ENCODE peak calls at places on chromosomes 5 and 9, in nine cellular contexts. A is CD4-positive, CD25-positive, alpha-beta regulatory T cell; Q is stimulated activated CD4-positive, alpha-beta T cell treated with anti-CD3 and anti-CD28 coated beads, Interleukin-15, amount 100 ng/mL, for 1 hour; H is LHCN-M2; T is T-cell; O is left kidney; V is WERI-Rb-1; J is T1000; P is T follicular helper cell. M is an unnamed sample.

GRCh38 chr5:10507575-10508024 is 56.3 kb upstream of the ANKRD33B start:
- DNase-seq in A (no peak), Q (no peak), H (no peak), T (no peak), O (peak), V (peak), J (peak), P (no peak), M (no peak)

GRCh38 chr5:132103380-132103951 is 29.9 kb downstream of the CSF2 start:
- DNase-seq in A (peak), Q (peak), H (peak), T (peak), O (peak), V (no peak), J (peak), P (peak), M (peak)

GRCh38 chr5:73906277-73906676 is 280.3 kb downstream of the ARHGEF28 start:
- DNase-seq in A (no peak), Q (no peak), H (no peak), T (no peak), O (no peak), V (no peak), J (no peak), P (no peak), M (no peak)

GRCh38 chr9:108834959-108835696 is 20.7 kb downstream of the ACTL7B start:
- DNase-seq in A (no peak), Q (no peak), H (peak), T (no peak), O (no peak), V (no peak), J (no peak), P (no peak), M (no peak)

GRCh38 chr9:30239875-30240274 is 2144.6 kb upstream of the ACO1 start:
- DNase-seq in A (no peak), Q (no peak), H (no peak), T (no peak), O (no peak), V (no peak), J (no peak), P (no peak), M (no peak)

GRCh38 chr9:98080346-98080745 is 23.8 kb downstream of the NANS start:
- DNase-seq in A (no peak), Q (no peak), H (no peak), T (no peak), O (no peak), V (no peak), J (no peak), P (no peak), M (no peak)

GRCh38 chr9:126722922-126723806 is 81.7 kb upstream of the ZBTB43 start:
- DNase-seq in A (peak), Q (peak), H (no peak), T (peak), O (peak), V (peak), J (no peak), P (peak), M (peak)

GRCh38 chr5:127968998-127969397 is 114.6 kb upstream of the SLC12A2 start:
- DNase-seq in A (no peak), Q (no peak), H (no peak), T (no peak), O (no peak), V (no peak), J (no peak), P (no peak), M (no peak)

GRCh38 chr5:142056831-142057696 is 44.2 kb upstream of the GNPDA1 start:
- DNase-seq in A (no peak), Q (no peak), H (no peak), T (no peak), O (no peak), V (no peak), J (no peak), P (no peak), M (no peak)

GRCh38 chr9:88746029-88746743 is 211.2 kb downstream of the NXNL2 start:
- DNase-seq in A (no peak), Q (no peak), H (peak), T (no peak), O (peak), V (no peak), J (peak), P (no peak), M (no peak)

GRCh38 chr5:172150514-172151425 is 37.3 kb downstream of the STK10 start:
- DNase-seq in A (no peak), Q (no peak), H (peak), T (peak), O (no peak), V (no peak), J (no peak), P (no peak), M (no peak)

GRCh38 chr9:31799953-31800609 is 584.4 kb upstream of the ACO1 start:
- DNase-seq in A (peak), Q (no peak), H (peak), T (no peak), O (peak), V (peak), J (no peak), P (no peak), M (no peak)

GRCh38 chr5:150085191-150085912 is 1.0 kb downstream of the CSF1R start:
- DNase-seq in A (no peak), Q (no peak), H (no peak), T (no peak), O (no peak), V (no peak), J (no peak), P (no peak), M (no peak)

GRCh38 chr5:127186657-127187056 is 103.9 kb upstream of the MEGF10 start:
- DNase-seq in A (no peak), Q (no peak), H (peak), T (no peak), O (peak), V (no peak), J (no peak), P (no peak), M (no peak)

GRCh38 chr5:3077684-3078083 is 326.2 kb upstream of the IRX2 start:
- DNase-seq in A (no peak), Q (no peak), H (no peak), T (no peak), O (no peak), V (no peak), J (no peak), P (no peak), M (no peak)

GRCh38 chr9:111897831-111898144 is 1.2 kb downstream of the UGCG start:
- DNase-seq in A (no peak), Q (no peak), H (peak), T (no peak), O (no peak), V (no peak), J (no peak), P (no peak), M (peak)

GRCh38 chr5:136638084-136638483 is 272.7 kb upstream of the TRPC7 start:
- DNase-seq in A (no peak), Q (no peak), H (no peak), T (no peak), O (no peak), V (no peak), J (no peak), P (no peak), M (no peak)

GRCh38 chr9:137606734-137607138 is 1.2 kb downstream of the ARRDC1 start:
- DNase-seq in A (no peak), Q (no peak), H (no peak), T (no peak), O (peak), V (no peak), J (no peak), P (no peak), M (no peak)

GRCh38 chr5:41637424-41637823 is 127.0 kb upstream of the PLCXD3 start:
- DNase-seq in A (no peak), Q (no peak), H (no peak), T (no peak), O (no peak), V (no peak), J (no peak), P (no peak), M (no peak)

GRCh38 chr9:72038408-72038807 is 22.0 kb downstream of the C9orf57 start:
- DNase-seq in A (no peak), Q (no peak), H (no peak), T (no peak), O (peak), V (no peak), J (no peak), P (no peak), M (no peak)

GRCh38 chr5:108818613-108819272 is 71.0 kb downstream of the FER start:
- DNase-seq in A (no peak), Q (no peak), H (peak), T (no peak), O (no peak), V (no peak), J (no peak), P (no peak), M (peak)

GRCh38 chr5:158979749-158980521 is 119.8 kb downstream of the EBF1 start:
- DNase-seq in A (no peak), Q (no peak), H (peak), T (no peak), O (peak), V (no peak), J (no peak), P (no peak), M (no peak)

GRCh38 chr5:179906795-179907569 is 715 bp downstream of the TBC1D9B start:
- DNase-seq in A (peak), Q (peak), H (peak), T (peak), O (peak), V (no peak), J (no peak), P (no peak), M (no peak)

GRCh38 chr9:97813072-97813471 is 40.0 kb upstream of the FOXE1 start:
- DNase-seq in A (no peak), Q (no peak), H (no peak), T (no peak), O (no peak), V (no peak), J (no peak), P (no peak), M (no peak)

GRCh38 chr5:142769251-142769792 is 855 bp upstream of the ARHGAP26 start:
- DNase-seq in A (no peak), Q (no peak), H (no peak), T (no peak), O (peak), V (peak), J (no peak), P (no peak), M (no peak)

GRCh38 chr9:89434636-89435314 is 63.1 kb downstream of the SEMA4D start:
- DNase-seq in A (no peak), Q (no peak), H (no peak), T (no peak), O (no peak), V (no peak), J (no peak), P (no peak), M (no peak)

GRCh38 chr5:171313481-171314206 is 4.6 kb downstream of the TLX3 start:
- DNase-seq in A (no peak), Q (no peak), H (no peak), T (no peak), O (peak), V (no peak), J (no peak), P (no peak), M (no peak)

GRCh38 chr9:34027845-34028574 is 20.7 kb downstream of the UBAP2 start:
- DNase-seq in A (no peak), Q (no peak), H (peak), T (no peak), O (peak), V (no peak), J (no peak), P (no peak), M (no peak)

GRCh38 chr5:145502906-145503305 is 332.2 kb downstream of the PRELID2 start:
- DNase-seq in A (no peak), Q (no peak), H (no peak), T (no peak), O (no peak), V (no peak), J (no peak), P (no peak), M (no peak)

GRCh38 chr5:14483504-14484157 is 98.0 kb upstream of the OTULINL start:
- DNase-seq in A (no peak), Q (no peak), H (no peak), T (no peak), O (no peak), V (no peak), J (no peak), P (no peak), M (no peak)

GRCh38 chr5:124453221-124454032 is 293.0 kb downstream of the ZNF608 start:
- DNase-seq in A (no peak), Q (no peak), H (peak), T (no peak), O (no peak), V (no peak), J (no peak), P (no peak), M (no peak)

GRCh38 chr5:41246376-41246775 is 33.0 kb upstream of the C6 start:
- DNase-seq in A (no peak), Q (no peak), H (peak), T (no peak), O (no peak), V (no peak), J (peak), P (no peak), M (no peak)

GRCh38 chr9:16267336-16268036 is 603.0 kb downstream of the BNC2 start:
- DNase-seq in A (no peak), Q (no peak), H (peak), T (no peak), O (no peak), V (no peak), J (no peak), P (no peak), M (no peak)

GRCh38 chr5:10479226-10479721 is 37.6 kb downstream of the ROPN1L start:
- DNase-seq in A (no peak), Q (no peak), H (peak), T (no peak), O (no peak), V (no peak), J (no peak), P (no peak), M (no peak)

GRCh38 chr9:69583641-69584234 is 88.4 kb downstream of the APBA1 start:
- DNase-seq in A (no peak), Q (no peak), H (no peak), T (no peak), O (peak), V (peak), J (no peak), P (no peak), M (no peak)